ENCODE peak calls at places on chromosomes 16 and 17, in ten cellular contexts. One of them, this sample, is unnamed.

GRCh38 chr16:817001-817906 is 16.7 kb upstream of the GNG13 start:
- DNase-seq in GM13976: no peak
- DNase-seq in hypothalamus: no peak
- DNase-seq in tibial artery: no peak
- DNase-seq in central memory CD4-positive, alpha-beta T cell: no peak
- DNase-seq in naive thymus-derived CD4-positive, alpha-beta T cell: no peak
- DNase-seq in IMR-90: no peak
- DNase-seq in breast epithelium: no peak
- DNase-seq in EL: no peak
- DNase-seq in left cardiac atrium: no peak
- DNase-seq in this sample: no peak

GRCh38 chr16:50480206-50480605 is 68.0 kb upstream of the NKD1 start:
- DNase-seq in EL: no peak
- DNase-seq in hypothalamus: no peak
- DNase-seq in naive thymus-derived CD4-positive, alpha-beta T cell: no peak
- DNase-seq in left cardiac atrium: no peak
- DNase-seq in IMR-90: no peak
- DNase-seq in breast epithelium: no peak
- DNase-seq in GM13976: no peak
- DNase-seq in central memory CD4-positive, alpha-beta T cell: no peak
- DNase-seq in tibial artery: no peak
- DNase-seq in this sample: no peak

GRCh38 chr17:76008208-76008607 is 7.6 kb downstream of the CDK3 start:
- DNase-seq in hypothalamus: no peak
- DNase-seq in IMR-90: no peak
- DNase-seq in central memory CD4-positive, alpha-beta T cell: no peak
- DNase-seq in tibial artery: no peak
- DNase-seq in naive thymus-derived CD4-positive, alpha-beta T cell: no peak
- DNase-seq in GM13976: no peak
- DNase-seq in EL: no peak
- DNase-seq in left cardiac atrium: no peak
- DNase-seq in breast epithelium: no peak
- DNase-seq in this sample: no peak

GRCh38 chr17:50100921-50101345 is 5.8 kb downstream of the PDK2 start:
- DNase-seq in GM13976: no peak
- DNase-seq in IMR-90: peak; percentile 34
- DNase-seq in tibial artery: no peak
- DNase-seq in breast epithelium: no peak
- DNase-seq in central memory CD4-positive, alpha-beta T cell: no peak
- DNase-seq in hypothalamus: no peak
- DNase-seq in naive thymus-derived CD4-positive, alpha-beta T cell: no peak
- DNase-seq in EL: no peak
- DNase-seq in left cardiac atrium: no peak
- DNase-seq in this sample: peak; percentile 52

GRCh38 chr16:82240111-82240510 is 70.1 kb upstream of the MPHOSPH6 start:
- DNase-seq in IMR-90: peak; percentile 6
- DNase-seq in central memory CD4-positive, alpha-beta T cell: no peak
- DNase-seq in tibial artery: no peak
- DNase-seq in hypothalamus: no peak
- DNase-seq in GM13976: no peak
- DNase-seq in left cardiac atrium: no peak
- DNase-seq in breast epithelium: no peak
- DNase-seq in naive thymus-derived CD4-positive, alpha-beta T cell: no peak
- DNase-seq in EL: peak; percentile 2
- DNase-seq in this sample: peak; percentile 19

GRCh38 chr17:63247706-63248105 is 198.4 kb downstream of the CYB561 start:
- DNase-seq in central memory CD4-positive, alpha-beta T cell: no peak
- DNase-seq in hypothalamus: no peak
- DNase-seq in IMR-90: no peak
- DNase-seq in naive thymus-derived CD4-positive, alpha-beta T cell: no peak
- DNase-seq in left cardiac atrium: no peak
- DNase-seq in GM13976: no peak
- DNase-seq in tibial artery: no peak
- DNase-seq in breast epithelium: no peak
- DNase-seq in EL: no peak
- DNase-seq in this sample: no peak

GRCh38 chr16:11632455-11632921 is 35.8 kb upstream of the SNN start:
- DNase-seq in central memory CD4-positive, alpha-beta T cell: no peak
- DNase-seq in IMR-90: peak; percentile 93
- DNase-seq in naive thymus-derived CD4-positive, alpha-beta T cell: no peak
- DNase-seq in hypothalamus: no peak
- DNase-seq in tibial artery: peak; percentile 63
- DNase-seq in GM13976: no peak
- DNase-seq in EL: peak; percentile 92
- DNase-seq in breast epithelium: peak; percentile 67
- DNase-seq in left cardiac atrium: peak; percentile 78
- DNase-seq in this sample: peak; percentile 78

GRCh38 chr16:28110479-28110878 is 47.0 kb upstream of the GSG1L start:
- DNase-seq in hypothalamus: no peak
- DNase-seq in EL: no peak
- DNase-seq in left cardiac atrium: no peak
- DNase-seq in tibial artery: no peak
- DNase-seq in central memory CD4-positive, alpha-beta T cell: no peak
- DNase-seq in breast epithelium: no peak
- DNase-seq in GM13976: no peak
- DNase-seq in naive thymus-derived CD4-positive, alpha-beta T cell: no peak
- DNase-seq in IMR-90: no peak
- DNase-seq in this sample: no peak

GRCh38 chr17:75897076-75898019 is 597 bp upstream of the TRIM65 start:
- DNase-seq in left cardiac atrium: no peak
- DNase-seq in central memory CD4-positive, alpha-beta T cell: no peak
- DNase-seq in breast epithelium: no peak
- DNase-seq in IMR-90: no peak
- DNase-seq in EL: no peak
- DNase-seq in GM13976: no peak
- DNase-seq in naive thymus-derived CD4-positive, alpha-beta T cell: no peak
- DNase-seq in tibial artery: peak; percentile 48
- DNase-seq in hypothalamus: no peak
- DNase-seq in this sample: no peak

GRCh38 chr17:72173475-72174116 is 52.8 kb downstream of the SOX9 start:
- DNase-seq in breast epithelium: no peak
- DNase-seq in hypothalamus: no peak
- DNase-seq in tibial artery: no peak
- DNase-seq in naive thymus-derived CD4-positive, alpha-beta T cell: no peak
- DNase-seq in left cardiac atrium: no peak
- DNase-seq in IMR-90: peak; percentile 31
- DNase-seq in EL: no peak
- DNase-seq in central memory CD4-positive, alpha-beta T cell: no peak
- DNase-seq in GM13976: no peak
- DNase-seq in this sample: no peak

GRCh38 chr17:40063034-40063765 is 435 bp downstream of the THRA start:
- DNase-seq in left cardiac atrium: peak; percentile 57
- DNase-seq in tibial artery: peak; percentile 77
- DNase-seq in hypothalamus: peak; percentile 22
- DNase-seq in naive thymus-derived CD4-positive, alpha-beta T cell: peak; percentile 32
- DNase-seq in IMR-90: no peak
- DNase-seq in central memory CD4-positive, alpha-beta T cell: peak; percentile 20
- DNase-seq in EL: no peak
- DNase-seq in breast epithelium: no peak
- DNase-seq in GM13976: peak; percentile 68
- DNase-seq in this sample: no peak

GRCh38 chr17:78168906-78169793 is 769 bp downstream of the SYNGR2 start:
- DNase-seq in central memory CD4-positive, alpha-beta T cell: peak; percentile 52
- DNase-seq in tibial artery: peak; percentile 61
- DNase-seq in left cardiac atrium: peak; percentile 66
- DNase-seq in GM13976: peak; percentile 75
- DNase-seq in hypothalamus: peak; percentile 44
- DNase-seq in EL: peak; percentile 74
- DNase-seq in naive thymus-derived CD4-positive, alpha-beta T cell: peak; percentile 25
- DNase-seq in breast epithelium: no peak
- DNase-seq in IMR-90: peak; percentile 33
- DNase-seq in this sample: peak; percentile 79

GRCh38 chr17:39632153-39632941 is 4.6 kb upstream of the STARD3 start:
- DNase-seq in GM13976: no peak
- DNase-seq in IMR-90: no peak
- DNase-seq in left cardiac atrium: no peak
- DNase-seq in central memory CD4-positive, alpha-beta T cell: no peak
- DNase-seq in naive thymus-derived CD4-positive, alpha-beta T cell: no peak
- DNase-seq in tibial artery: no peak
- DNase-seq in EL: no peak
- DNase-seq in hypothalamus: peak; percentile 37
- DNase-seq in breast epithelium: peak; percentile 79
- DNase-seq in this sample: no peak

GRCh38 chr17:59372138-59372751 is 40.8 kb downstream of the YPEL2 start:
- DNase-seq in tibial artery: peak; percentile 76
- DNase-seq in left cardiac atrium: peak; percentile 51
- DNase-seq in IMR-90: peak; percentile 54
- DNase-seq in breast epithelium: peak; percentile 37
- DNase-seq in GM13976: peak; percentile 41
- DNase-seq in hypothalamus: no peak
- DNase-seq in naive thymus-derived CD4-positive, alpha-beta T cell: no peak
- DNase-seq in central memory CD4-positive, alpha-beta T cell: no peak
- DNase-seq in EL: no peak
- DNase-seq in this sample: no peak

GRCh38 chr16:88886915-88887521 is 20.6 kb upstream of the PABPN1L start:
- DNase-seq in GM13976: no peak
- DNase-seq in EL: no peak
- DNase-seq in IMR-90: peak; percentile 36
- DNase-seq in central memory CD4-positive, alpha-beta T cell: no peak
- DNase-seq in left cardiac atrium: peak; percentile 85
- DNase-seq in tibial artery: peak; percentile 32
- DNase-seq in hypothalamus: no peak
- DNase-seq in naive thymus-derived CD4-positive, alpha-beta T cell: no peak
- DNase-seq in breast epithelium: no peak
- DNase-seq in this sample: no peak

GRCh38 chr17:57467226-57467625 is 210.9 kb downstream of the MSI2 start:
- DNase-seq in central memory CD4-positive, alpha-beta T cell: no peak
- DNase-seq in EL: no peak
- DNase-seq in GM13976: no peak
- DNase-seq in tibial artery: no peak
- DNase-seq in breast epithelium: no peak
- DNase-seq in naive thymus-derived CD4-positive, alpha-beta T cell: no peak
- DNase-seq in IMR-90: no peak
- DNase-seq in hypothalamus: no peak
- DNase-seq in left cardiac atrium: no peak
- DNase-seq in this sample: no peak

GRCh38 chr16:55530316-55530856 is 21.5 kb downstream of the LPCAT2 start:
- DNase-seq in breast epithelium: no peak
- DNase-seq in hypothalamus: no peak
- DNase-seq in EL: no peak
- DNase-seq in IMR-90: no peak
- DNase-seq in naive thymus-derived CD4-positive, alpha-beta T cell: no peak
- DNase-seq in left cardiac atrium: no peak
- DNase-seq in tibial artery: no peak
- DNase-seq in central memory CD4-positive, alpha-beta T cell: no peak
- DNase-seq in GM13976: no peak
- DNase-seq in this sample: no peak

GRCh38 chr16:53511403-53512280 is 8.6 kb upstream of the AKTIP start:
- DNase-seq in EL: no peak
- DNase-seq in central memory CD4-positive, alpha-beta T cell: no peak
- DNase-seq in naive thymus-derived CD4-positive, alpha-beta T cell: no peak
- DNase-seq in tibial artery: no peak
- DNase-seq in GM13976: no peak
- DNase-seq in breast epithelium: peak; percentile 53
- DNase-seq in hypothalamus: no peak
- DNase-seq in left cardiac atrium: no peak
- DNase-seq in IMR-90: no peak
- DNase-seq in this sample: peak; percentile 81

GRCh38 chr17:17106716-17107115 is 64.5 kb downstream of the MPRIP start:
- DNase-seq in breast epithelium: no peak
- DNase-seq in left cardiac atrium: no peak
- DNase-seq in GM13976: no peak
- DNase-seq in tibial artery: no peak
- DNase-seq in EL: no peak
- DNase-seq in naive thymus-derived CD4-positive, alpha-beta T cell: no peak
- DNase-seq in IMR-90: peak; percentile 18
- DNase-seq in central memory CD4-positive, alpha-beta T cell: no peak
- DNase-seq in hypothalamus: no peak
- DNase-seq in this sample: no peak

GRCh38 chr17:17545031-17545820 is 46.3 kb downstream of the PEMT start:
- DNase-seq in central memory CD4-positive, alpha-beta T cell: no peak
- DNase-seq in tibial artery: peak; percentile 47
- DNase-seq in breast epithelium: no peak
- DNase-seq in left cardiac atrium: peak; percentile 62
- DNase-seq in hypothalamus: no peak
- DNase-seq in GM13976: no peak
- DNase-seq in naive thymus-derived CD4-positive, alpha-beta T cell: no peak
- DNase-seq in EL: peak; percentile 65
- DNase-seq in IMR-90: peak; percentile 57
- DNase-seq in this sample: no peak

GRCh38 chr16:49639739-49640388 is 216.0 kb downstream of the ZNF423 start:
- DNase-seq in IMR-90: peak; percentile 77
- DNase-seq in hypothalamus: no peak
- DNase-seq in breast epithelium: no peak
- DNase-seq in GM13976: no peak
- DNase-seq in central memory CD4-positive, alpha-beta T cell: no peak
- DNase-seq in naive thymus-derived CD4-positive, alpha-beta T cell: no peak
- DNase-seq in tibial artery: no peak
- DNase-seq in EL: no peak
- DNase-seq in left cardiac atrium: peak; percentile 69
- DNase-seq in this sample: no peak

GRCh38 chr17:27562777-27563455 is 68.1 kb upstream of the LGALS9 start:
- DNase-seq in IMR-90: peak; percentile 52
- DNase-seq in naive thymus-derived CD4-positive, alpha-beta T cell: no peak
- DNase-seq in GM13976: no peak
- DNase-seq in tibial artery: no peak
- DNase-seq in left cardiac atrium: no peak
- DNase-seq in breast epithelium: no peak
- DNase-seq in hypothalamus: no peak
- DNase-seq in central memory CD4-positive, alpha-beta T cell: no peak
- DNase-seq in EL: no peak
- DNase-seq in this sample: peak; percentile 37

GRCh38 chr16:27156531-27156930 is 46.8 kb upstream of the KDM8 start:
- DNase-seq in naive thymus-derived CD4-positive, alpha-beta T cell: no peak
- DNase-seq in GM13976: no peak
- DNase-seq in tibial artery: no peak
- DNase-seq in left cardiac atrium: no peak
- DNase-seq in EL: no peak
- DNase-seq in IMR-90: no peak
- DNase-seq in breast epithelium: no peak
- DNase-seq in hypothalamus: no peak
- DNase-seq in central memory CD4-positive, alpha-beta T cell: no peak
- DNase-seq in this sample: no peak

GRCh38 chr17:50956750-50957523 is 90.8 kb upstream of the TOB1 start:
- DNase-seq in GM13976: peak; percentile 76
- DNase-seq in central memory CD4-positive, alpha-beta T cell: peak; percentile 61
- DNase-seq in hypothalamus: peak; percentile 35
- DNase-seq in IMR-90: peak; percentile 54
- DNase-seq in naive thymus-derived CD4-positive, alpha-beta T cell: peak; percentile 68
- DNase-seq in left cardiac atrium: peak; percentile 70
- DNase-seq in tibial artery: peak; percentile 61
- DNase-seq in breast epithelium: no peak
- DNase-seq in EL: peak; percentile 64
- DNase-seq in this sample: peak; percentile 56

GRCh38 chr17:285751-286422 is 66.7 kb downstream of the RPH3AL start:
- DNase-seq in IMR-90: no peak
- DNase-seq in breast epithelium: no peak
- DNase-seq in central memory CD4-positive, alpha-beta T cell: no peak
- DNase-seq in EL: no peak
- DNase-seq in naive thymus-derived CD4-positive, alpha-beta T cell: no peak
- DNase-seq in hypothalamus: no peak
- DNase-seq in left cardiac atrium: peak; percentile 11
- DNase-seq in GM13976: no peak
- DNase-seq in tibial artery: no peak
- DNase-seq in this sample: no peak

This sample was measured in kidney tubule cell.